ENCODE peak calls at places on chromosomes 16 and 17, in four cellular contexts. G is RPMI7951, N is K562, L is AG04450. Y is an unnamed sample.
A peak's percentile ranks its signal among the peaks of the same experiment; 100 is the strongest.

GRCh38 chr16:73043828-73044493 is 4.0 kb downstream of the ZFHX3 start:
- DNase-seq in L (no peak), G (peak; percentile 34), N (no peak), Y (no peak)

GRCh38 chr17:1898332-1898731 is 68.5 kb downstream of the RPA1 start:
- DNase-seq in G (no peak), N (no peak), L (no peak), Y (no peak)

GRCh38 chr17:34206569-34206968 is 48.5 kb upstream of the CCL2 start:
- DNase-seq in L (no peak), G (peak; percentile 30), N (no peak), Y (no peak)

GRCh38 chr17:27536781-27537180 is 80.5 kb downstream of the KSR1 start:
- DNase-seq in N (no peak), L (no peak), G (no peak), Y (no peak)

GRCh38 chr16:59684911-59685310 is 950.8 kb upstream of the GOT2 start:
- DNase-seq in N (no peak), L (no peak), G (no peak), Y (no peak)

GRCh38 chr17:38583833-38584349 is 21.9 kb downstream of the SRCIN1 start:
- DNase-seq in L (no peak), N (no peak), G (no peak), Y (no peak)

GRCh38 chr17:9817086-9817485 is 4.8 kb downstream of the GSG1L2 start:
- DNase-seq in G (peak; percentile 48), N (no peak), L (no peak), Y (no peak)

GRCh38 chr17:63120406-63120805 is 154.4 kb downstream of the TANC2 start:
- DNase-seq in N (no peak), L (no peak), G (peak; percentile 6), Y (no peak)

GRCh38 chr17:47829870-47830269 is 1.5 kb downstream of the MRPL10 start:
- DNase-seq in G (no peak), N (no peak), L (no peak), Y (no peak)

GRCh38 chr17:48563385-48563838 is 14.7 kb downstream of the HOXB4 start:
- DNase-seq in L (no peak), N (no peak), G (no peak), Y (no peak)

GRCh38 chr17:36534117-36534880 is at the start of gene MYO19:
- DNase-seq in G (peak; percentile 56), N (peak; percentile 79), L (no peak), Y (peak; percentile 53)

GRCh38 chr17:79836952-79837887 is 2.0 kb downstream of the CBX4 start:
- DNase-seq in L (no peak), G (peak; percentile 66), N (no peak), Y (peak; percentile 86)

GRCh38 chr16:15435216-15435864 is 952 bp downstream of the BMERB1 start:
- DNase-seq in N (no peak), G (no peak), L (no peak), Y (no peak)